ENCODE peak calls at places on chromosome 9, in five cellular contexts. M, I, Y, J and K are unnamed samples.
A peak's percentile ranks its signal among the peaks of the same experiment; 100 is the strongest.

GRCh38 chr9:107989544-107989943 is 500.0 kb upstream of the KLF4 start:
- DNase-seq in M (no peak), I (no peak), Y (no peak), J (no peak), K (no peak)

GRCh38 chr9:6902423-6902822 is 144.7 kb downstream of the KDM4C start:
- DNase-seq in M (no peak), I (no peak), Y (no peak), J (no peak), K (no peak)

GRCh38 chr9:114852050-114852594 is 46.3 kb upstream of the TNFSF15 start:
- DNase-seq in M (no peak), I (no peak), Y (no peak), J (no peak), K (no peak)

GRCh38 chr9:130835441-130836298 is 616 bp downstream of the ABL1 start:
- DNase-seq in M (peak; percentile 26), I (peak; percentile 67), Y (no peak), J (peak; percentile 53), K (peak; percentile 40)

GRCh38 chr9:114621561-114621960 is 10.5 kb downstream of the TMEM268 start:
- DNase-seq in M (no peak), I (no peak), Y (no peak), J (no peak), K (no peak)

GRCh38 chr9:86794356-86795046 is 152.8 kb downstream of the GAS1 start:
- DNase-seq in M (no peak), I (no peak), Y (no peak), J (no peak), K (no peak)

GRCh38 chr9:130857864-130858730 is 23.0 kb downstream of the ABL1 start:
- DNase-seq in M (no peak), I (peak; percentile 40), Y (no peak), J (peak; percentile 64), K (no peak)

GRCh38 chr9:26261503-26262330 is 583.5 kb upstream of the TUSC1 start:
- DNase-seq in M (no peak), I (no peak), Y (no peak), J (no peak), K (no peak)

GRCh38 chr9:123039617-123040219 is 6.3 kb downstream of the GPR21 start:
- DNase-seq in M (no peak), I (no peak), Y (no peak), J (no peak), K (no peak)

GRCh38 chr9:79408200-79408599 is 163.6 kb upstream of the TLE4 start:
- DNase-seq in M (no peak), I (no peak), Y (no peak), J (no peak), K (no peak)

GRCh38 chr9:15531380-15531779 is 20.6 kb upstream of the PSIP1 start:
- DNase-seq in M (no peak), I (no peak), Y (no peak), J (no peak), K (no peak)

GRCh38 chr9:6845881-6846280 is 88.1 kb downstream of the KDM4C start:
- DNase-seq in M (no peak), I (no peak), Y (no peak), J (no peak), K (no peak)

GRCh38 chr9:94139672-94140417 is 55.6 kb downstream of the PTPDC1 start:
- DNase-seq in M (no peak), I (peak; percentile 58), Y (peak; percentile 67), J (peak; percentile 85), K (no peak)

GRCh38 chr9:21334603-21334968 is 618 bp downstream of the KLHL9 start:
- DNase-seq in M (no peak), I (no peak), Y (no peak), J (no peak), K (no peak)

GRCh38 chr9:96040591-96041461 is 165.3 kb downstream of the ERCC6L2 start:
- DNase-seq in M (no peak), I (peak; percentile 74), Y (no peak), J (no peak), K (no peak)

GRCh38 chr9:107613314-107613713 is 123.7 kb upstream of the KLF4 start:
- DNase-seq in M (no peak), I (no peak), Y (no peak), J (no peak), K (no peak)

GRCh38 chr9:114811301-114811700 is 5.5 kb upstream of the TNFSF15 start:
- DNase-seq in M (no peak), I (peak; percentile 43), Y (no peak), J (no peak), K (no peak)

GRCh38 chr9:120920495-120921178 is 6.0 kb downstream of the TRAF1 start:
- DNase-seq in M (no peak), I (no peak), Y (no peak), J (no peak), K (no peak)

GRCh38 chr9:106753155-106753671 is 109.8 kb upstream of the ZNF462 start:
- DNase-seq in M (no peak), I (no peak), Y (no peak), J (no peak), K (no peak)

GRCh38 chr9:131585375-131585774 is 40.1 kb downstream of the PRRT1B start:
- DNase-seq in M (peak; percentile 49), I (no peak), Y (no peak), J (no peak), K (no peak)

GRCh38 chr9:86660146-86660545 is 287.2 kb downstream of the GAS1 start:
- DNase-seq in M (no peak), I (no peak), Y (no peak), J (no peak), K (no peak)

GRCh38 chr9:20009606-20010005 is 220.8 kb upstream of the SLC24A2 start:
- DNase-seq in M (no peak), I (no peak), Y (no peak), J (no peak), K (no peak)

GRCh38 chr9:32627394-32627954 is 8.0 kb downstream of the TAF1L start:
- DNase-seq in M (no peak), I (no peak), Y (no peak), J (no peak), K (no peak)

GRCh38 chr9:21096172-21096900 is 18.6 kb upstream of the IFNB1 start:
- DNase-seq in M (peak; percentile 17), I (no peak), Y (no peak), J (no peak), K (no peak)

GRCh38 chr9:108885643-108886348 is 23.7 kb downstream of the ACTL7A start:
- DNase-seq in M (no peak), I (peak; percentile 79), Y (no peak), J (no peak), K (no peak)

GRCh38 chr9:130639866-130640555 is 24.4 kb upstream of the PRDM12 start:
- DNase-seq in M (no peak), I (no peak), Y (no peak), J (no peak), K (no peak)

GRCh38 chr9:124221685-124222084 is 36.1 kb upstream of the NEK6 start:
- DNase-seq in M (no peak), I (no peak), Y (no peak), J (no peak), K (no peak)

GRCh38 chr9:129441852-129442251 is 179.0 kb downstream of the C9orf50 start:
- DNase-seq in M (no peak), I (peak; percentile 48), Y (no peak), J (no peak), K (no peak)

GRCh38 chr9:4143951-4144717 is 155.7 kb downstream of the GLIS3 start:
- DNase-seq in M (no peak), I (no peak), Y (no peak), J (no peak), K (no peak)

GRCh38 chr9:37732086-37732744 is 21.4 kb upstream of the TRMT10B start:
- DNase-seq in M (no peak), I (no peak), Y (no peak), J (no peak), K (no peak)

GRCh38 chr9:83962165-83962564 is 17.9 kb downstream of the HNRNPK start:
- DNase-seq in M (no peak), I (no peak), Y (no peak), J (no peak), K (no peak)

GRCh38 chr9:130478731-130479575 is 34.2 kb downstream of the ASS1 start:
- DNase-seq in M (no peak), I (no peak), Y (no peak), J (no peak), K (no peak)

GRCh38 chr9:112130997-112131396 is 44.1 kb downstream of the SUSD1 start:
- DNase-seq in M (no peak), I (no peak), Y (no peak), J (no peak), K (no peak)
- TF ChIP-seq CTCF in M (no peak), I (no peak), Y (no peak), J (no peak), K (no peak)

GRCh38 chr9:81685763-81686613 is 3.4 kb downstream of the TLE1 start:
- DNase-seq in M (no peak), I (no peak), Y (no peak), J (no peak), K (no peak)
- TF ChIP-seq CTCF in M (no peak), I (no peak), Y (no peak), J (no peak), K (no peak)

GRCh38 chr9:133992780-133993634 is 883 bp upstream of the VAV2 start:
- DNase-seq in M (peak; percentile 73), I (peak; percentile 82), Y (peak; percentile 65), J (peak; percentile 86), K (peak; percentile 73)
- TF ChIP-seq CTCF in M (no peak), I (peak; percentile 16), Y (no peak), J (peak; percentile 52), K (no peak)

DNA sequence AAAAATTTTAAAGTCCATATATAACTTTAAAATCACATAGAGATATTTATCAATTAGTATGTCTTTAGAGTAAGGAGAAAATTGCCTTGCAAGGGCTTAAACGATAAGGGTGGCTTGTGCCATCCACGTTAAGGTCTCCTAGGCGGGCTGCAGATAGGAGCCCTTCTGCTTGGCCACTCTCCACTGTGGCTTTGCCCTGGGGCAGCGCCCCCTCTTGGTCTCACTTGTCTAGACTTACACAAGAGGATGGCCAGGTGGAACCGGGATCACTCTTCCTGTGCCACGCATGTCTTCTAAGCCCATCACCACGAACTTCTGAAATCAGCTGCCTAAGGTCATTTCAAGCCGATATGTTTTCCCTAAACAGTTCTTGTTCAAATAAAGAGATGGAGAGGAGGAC is 2.9 kb downstream of the FPGS start:
- DNase-seq in M (peak; percentile 44), I (peak; percentile 67), Y (no peak), J (no peak), K (no peak)
- TF ChIP-seq CTCF in M (peak; percentile 29), I (no peak), Y (no peak), J (peak; percentile 34), K (no peak)